ENCODE peak calls at places on chromosomes 7 and 10, in four cellular contexts. U, Q, K and W are unnamed samples.

GRCh38 chr7:149776305-149776704 is 2.9 kb upstream of the ZNF467 start:
- DNase-seq in U (no peak), Q (no peak), K (peak), W (no peak)

GRCh38 chr10:75418287-75418686 is 13.1 kb upstream of the LRMDA start:
- DNase-seq in U (no peak), Q (no peak), K (no peak), W (no peak)

GRCh38 chr10:78371118-78371517 is 337.5 kb downstream of the RPS24 start:
- DNase-seq in U (peak), Q (no peak), K (no peak), W (no peak)

GRCh38 chr7:97307521-97308108 is 190.1 kb downstream of the SDHAF3 start:
- DNase-seq in U (peak), Q (no peak), K (peak), W (no peak)

GRCh38 chr7:151351967-151352366 is 10.4 kb downstream of the NUB1 start:
- DNase-seq in U (no peak), Q (no peak), K (no peak), W (no peak)

GRCh38 chr10:74380780-74381179 is 229.8 kb downstream of the ADK start:
- DNase-seq in U (no peak), Q (no peak), K (no peak), W (no peak)

GRCh38 chr10:103111031-103111917 is 81.8 kb downstream of the NT5C2 start:
- DNase-seq in U (peak), Q (peak), K (peak), W (no peak)

GRCh38 chr10:51867956-51868355 is 168.6 kb upstream of the CSTF2T start:
- DNase-seq in U (peak), Q (no peak), K (peak), W (no peak)

GRCh38 chr10:102629661-102630614 is 14.3 kb upstream of the TRIM8 start:
- DNase-seq in U (peak), Q (no peak), K (peak), W (no peak)

GRCh38 chr10:132804785-132805426 is 19.0 kb upstream of the NKX6-2 start:
- DNase-seq in U (no peak), Q (no peak), K (no peak), W (no peak)

GRCh38 chr7:115249080-115249479 is 327.2 kb downstream of the MDFIC start:
- DNase-seq in U (peak), Q (no peak), K (peak), W (no peak)

GRCh38 chr7:82442492-82443043 is 1.0 kb downstream of the CACNA2D1 start:
- DNase-seq in U (peak), Q (no peak), K (peak), W (no peak)

GRCh38 chr10:24446739-24447138 is 237.8 kb downstream of the KIAA1217 start:
- DNase-seq in U (peak), Q (no peak), K (peak), W (no peak)

GRCh38 chr10:121104476-121105111 is 253.4 kb downstream of the WDR11 start:
- DNase-seq in U (no peak), Q (no peak), K (no peak), W (no peak)

GRCh38 chr7:41449286-41449685 is 253.6 kb downstream of the INHBA start:
- DNase-seq in U (no peak), Q (no peak), K (no peak), W (no peak)
- TF ChIP-seq CTCF in U (no peak), Q (no peak), K (no peak), W (no peak)

DNA sequence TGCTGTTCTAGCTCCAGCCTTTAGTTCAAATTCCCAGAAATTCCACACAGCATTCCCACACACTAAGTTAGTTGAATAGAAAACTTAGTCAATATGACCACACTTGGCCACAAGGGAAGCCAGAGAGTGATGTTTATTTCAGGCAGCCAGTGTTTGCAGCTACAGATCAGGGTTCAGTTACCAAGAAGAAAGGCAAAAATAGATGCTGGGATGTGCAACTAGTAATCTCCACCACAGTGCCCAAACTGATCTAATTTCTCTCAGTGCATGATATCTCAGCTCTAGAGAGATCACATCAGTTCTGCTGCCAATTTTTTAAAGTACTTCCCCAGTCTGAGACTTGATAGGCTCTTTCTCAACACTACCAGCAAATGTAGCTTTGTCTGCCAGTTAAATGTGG is 17.6 kb downstream of the SLF2 start:
- DNase-seq in U (peak), Q (no peak), K (peak), W (no peak)
- TF ChIP-seq CTCF in U (peak), Q (no peak), K (no peak), W (no peak)

GRCh38 chr10:72567884-72568283 is 58.0 kb downstream of the MICU1 start:
- DNase-seq in U (peak), Q (no peak), K (no peak), W (no peak)
- TF ChIP-seq CTCF in U (peak), Q (peak), K (peak), W (peak)

DNA sequence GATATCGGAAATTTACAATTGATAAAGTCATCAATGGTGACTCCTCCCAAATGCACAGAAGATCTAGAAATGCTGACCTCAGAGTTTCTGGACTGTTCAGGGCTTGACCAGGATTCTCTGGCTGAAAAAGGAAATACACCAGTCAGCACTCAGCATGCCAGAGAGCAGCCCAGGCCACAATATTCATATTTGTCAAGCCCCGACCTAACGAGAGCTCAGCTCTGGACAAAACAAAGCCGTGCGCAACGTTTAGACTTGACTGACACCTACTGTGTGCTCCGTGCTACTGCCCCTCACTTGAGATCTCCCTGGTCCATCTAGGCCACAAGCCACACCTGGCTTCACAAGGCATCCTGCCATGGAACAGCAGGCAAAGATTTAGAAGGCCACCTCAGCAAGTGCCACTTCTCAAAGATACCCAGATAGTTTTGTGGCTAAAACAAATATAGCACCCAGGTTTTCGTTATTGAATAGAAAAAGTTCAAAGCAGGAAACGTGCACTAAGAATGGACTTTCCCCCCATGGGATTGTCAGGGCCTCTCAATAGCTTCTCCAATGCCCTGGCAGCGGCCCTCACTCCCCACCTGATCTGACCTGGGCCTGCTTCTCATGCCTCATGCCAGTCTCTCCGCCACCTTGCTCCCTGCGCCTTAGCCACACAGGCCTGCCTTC is 218.3 kb downstream of the FAM107B start:
- DNase-seq in U (peak), Q (peak), K (peak), W (no peak)
- TF ChIP-seq CTCF in U (peak), Q (peak), K (peak), W (peak)

GRCh38 chr7:90749774-90750173 is 153.7 kb downstream of the CDK14 start:
- DNase-seq in U (peak), Q (peak), K (peak), W (no peak)
- TF ChIP-seq CTCF in U (peak), Q (peak), K (peak), W (peak)

GRCh38 chr7:133564484-133564883 is 311.6 kb downstream of the EXOC4 start:
- DNase-seq in U (peak), Q (no peak), K (no peak), W (no peak)
- TF ChIP-seq CTCF in U (peak), Q (peak), K (no peak), W (peak)

DNA sequence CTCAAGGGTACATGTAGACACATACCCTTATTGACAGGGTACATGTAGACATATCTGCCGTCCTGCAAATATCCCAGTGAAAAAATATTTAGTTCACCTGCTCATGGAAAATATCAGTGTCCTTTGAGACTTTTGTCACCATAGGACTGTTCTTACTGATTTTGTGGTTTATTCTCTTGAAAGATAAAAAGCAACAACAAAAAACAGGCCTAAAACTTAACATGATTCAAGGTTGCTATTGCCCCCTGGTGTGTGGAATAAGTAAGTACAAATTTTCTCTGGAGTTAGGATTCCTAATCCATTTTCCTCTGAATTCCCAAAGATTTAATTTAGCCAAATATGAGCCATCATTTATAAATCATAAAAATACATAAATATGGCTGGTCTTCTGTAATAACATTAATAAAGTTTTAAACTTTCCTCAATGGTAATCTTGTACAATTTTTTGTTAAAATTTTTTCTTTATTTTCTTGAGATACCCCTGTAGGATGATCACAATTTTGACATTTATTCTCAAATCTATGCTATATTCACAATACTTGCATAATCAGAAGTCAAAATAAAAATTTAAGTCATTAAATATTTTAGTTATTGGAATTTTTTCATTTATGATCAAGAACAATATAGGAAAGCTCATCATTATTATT is 741.4 kb upstream of the POT1 start:
- DNase-seq in U (peak), Q (peak), K (no peak), W (no peak)
- TF ChIP-seq CTCF in U (peak), Q (peak), K (peak), W (peak)

DNA sequence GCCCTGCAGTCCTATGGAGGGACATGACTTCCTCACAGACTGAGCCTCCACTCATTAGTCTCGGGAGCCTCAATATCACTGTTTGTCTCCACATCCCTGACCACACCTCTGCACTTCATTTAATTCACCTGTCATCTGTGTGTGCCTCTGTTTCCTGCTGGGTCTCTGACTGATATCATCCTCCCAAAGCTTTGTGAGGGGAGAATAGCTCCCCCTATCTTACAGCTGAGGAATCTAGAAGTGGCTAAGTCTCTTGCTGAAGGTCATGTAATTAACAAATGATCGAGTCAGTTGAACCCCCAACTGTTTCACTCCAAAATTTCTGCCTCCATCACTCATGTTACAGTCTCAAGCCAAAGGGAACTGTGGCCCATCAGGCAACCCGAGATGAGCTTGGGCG is 5.5 kb upstream of the CPXM2 start:
- DNase-seq in U (no peak), Q (no peak), K (no peak), W (no peak)
- TF ChIP-seq CTCF in U (no peak), Q (no peak), K (no peak), W (peak)